ENCODE peak calls at places on chromosomes 16 and 17, in nine cellular contexts. One of them, this sample, is unnamed.

GRCh38 chr16:66841366-66841765 is 2.8 kb upstream of the CA7 start:
- DNase-seq in AG09309: no peak
- DNase-seq in foreskin melanocyte: no peak
- DNase-seq in HTR-8/SVneo: no peak
- DNase-seq in substantia nigra: no peak
- DNase-seq in HCT116: no peak
- DNase-seq in cardiac fibroblast: no peak
- DNase-seq in tibial nerve: no peak
- DNase-seq in stimulated activated CD4-positive, alpha-beta T cell treated with anti-CD3 and anti-CD28 coated beads, Interleukin-15, amount 100 ng/mL, for 24 hours: no peak
- DNase-seq in this sample: no peak

GRCh38 chr16:3857189-3858013 is 23.1 kb downstream of the CREBBP start:
- DNase-seq in AG09309: no peak
- DNase-seq in foreskin melanocyte: no peak
- DNase-seq in HTR-8/SVneo: no peak
- DNase-seq in substantia nigra: no peak
- DNase-seq in HCT116: no peak
- DNase-seq in cardiac fibroblast: peak
- DNase-seq in tibial nerve: no peak
- DNase-seq in stimulated activated CD4-positive, alpha-beta T cell treated with anti-CD3 and anti-CD28 coated beads, Interleukin-15, amount 100 ng/mL, for 24 hours: no peak
- DNase-seq in this sample: no peak

GRCh38 chr17:46191332-46192210 is 1.7 kb downstream of the KANSL1 start:
- DNase-seq in AG09309: no peak
- DNase-seq in foreskin melanocyte: no peak
- DNase-seq in HTR-8/SVneo: peak
- DNase-seq in substantia nigra: peak
- DNase-seq in HCT116: no peak
- DNase-seq in cardiac fibroblast: peak
- DNase-seq in tibial nerve: no peak
- DNase-seq in stimulated activated CD4-positive, alpha-beta T cell treated with anti-CD3 and anti-CD28 coated beads, Interleukin-15, amount 100 ng/mL, for 24 hours: peak
- DNase-seq in this sample: peak

GRCh38 chr17:52751051-52751450 is 592.5 kb upstream of the CA10 start:
- DNase-seq in AG09309: no peak
- DNase-seq in foreskin melanocyte: no peak
- DNase-seq in HTR-8/SVneo: no peak
- DNase-seq in substantia nigra: no peak
- DNase-seq in HCT116: no peak
- DNase-seq in cardiac fibroblast: no peak
- DNase-seq in tibial nerve: no peak
- DNase-seq in stimulated activated CD4-positive, alpha-beta T cell treated with anti-CD3 and anti-CD28 coated beads, Interleukin-15, amount 100 ng/mL, for 24 hours: no peak
- DNase-seq in this sample: no peak

GRCh38 chr17:55688057-55688456 is 34.6 kb downstream of the TMEM100 start:
- DNase-seq in AG09309: no peak
- DNase-seq in foreskin melanocyte: no peak
- DNase-seq in HTR-8/SVneo: no peak
- DNase-seq in substantia nigra: no peak
- DNase-seq in HCT116: no peak
- DNase-seq in cardiac fibroblast: no peak
- DNase-seq in tibial nerve: no peak
- DNase-seq in stimulated activated CD4-positive, alpha-beta T cell treated with anti-CD3 and anti-CD28 coated beads, Interleukin-15, amount 100 ng/mL, for 24 hours: no peak
- DNase-seq in this sample: no peak

GRCh38 chr17:10513284-10514067 is 4.9 kb downstream of the MYH1 start:
- DNase-seq in AG09309: no peak
- DNase-seq in foreskin melanocyte: no peak
- DNase-seq in HTR-8/SVneo: no peak
- DNase-seq in substantia nigra: no peak
- DNase-seq in HCT116: no peak
- DNase-seq in cardiac fibroblast: peak
- DNase-seq in tibial nerve: no peak
- DNase-seq in stimulated activated CD4-positive, alpha-beta T cell treated with anti-CD3 and anti-CD28 coated beads, Interleukin-15, amount 100 ng/mL, for 24 hours: no peak
- DNase-seq in this sample: no peak

GRCh38 chr17:59669411-59669810 is 37.8 kb downstream of the PTRH2 start:
- DNase-seq in AG09309: no peak
- DNase-seq in foreskin melanocyte: no peak
- DNase-seq in HTR-8/SVneo: no peak
- DNase-seq in substantia nigra: no peak
- DNase-seq in HCT116: no peak
- DNase-seq in cardiac fibroblast: no peak
- DNase-seq in tibial nerve: no peak
- DNase-seq in stimulated activated CD4-positive, alpha-beta T cell treated with anti-CD3 and anti-CD28 coated beads, Interleukin-15, amount 100 ng/mL, for 24 hours: no peak
- DNase-seq in this sample: no peak

GRCh38 chr17:72699566-72699965 is 392.9 kb downstream of the SLC39A11 start:
- DNase-seq in AG09309: no peak
- DNase-seq in foreskin melanocyte: peak
- DNase-seq in HTR-8/SVneo: no peak
- DNase-seq in substantia nigra: peak
- DNase-seq in HCT116: no peak
- DNase-seq in cardiac fibroblast: peak
- DNase-seq in tibial nerve: no peak
- DNase-seq in stimulated activated CD4-positive, alpha-beta T cell treated with anti-CD3 and anti-CD28 coated beads, Interleukin-15, amount 100 ng/mL, for 24 hours: no peak
- DNase-seq in this sample: peak

GRCh38 chr17:44084131-44084538 is 13.6 kb downstream of the G6PC3 start:
- DNase-seq in AG09309: no peak
- DNase-seq in foreskin melanocyte: no peak
- DNase-seq in HTR-8/SVneo: no peak
- DNase-seq in substantia nigra: no peak
- DNase-seq in HCT116: no peak
- DNase-seq in cardiac fibroblast: no peak
- DNase-seq in tibial nerve: no peak
- DNase-seq in stimulated activated CD4-positive, alpha-beta T cell treated with anti-CD3 and anti-CD28 coated beads, Interleukin-15, amount 100 ng/mL, for 24 hours: peak
- DNase-seq in this sample: no peak